ENCODE peak calls at places on chromosomes 13 and 19, in nine cellular contexts. Z, D, G, A, S, J, M, V and F are unnamed samples.

GRCh38 chr13:26445092-26445491 is 112.4 kb upstream of the WASF3 start:
- DNase-seq in A (no peak), Z (no peak), G (no peak), M (no peak), J (no peak), D (no peak), S (no peak), V (no peak), F (no peak)

GRCh38 chr19:33376423-33376822 is 2.9 kb downstream of the CEBPG start:
- DNase-seq in A (peak), M (no peak), Z (peak), D (peak), V (peak), J (peak), S (peak), G (no peak), F (peak)

GRCh38 chr13:25432686-25433085 is 60.9 kb downstream of the ATP8A2 start:
- DNase-seq in M (no peak), J (no peak), Z (no peak), A (no peak), D (no peak), S (no peak), V (no peak), G (no peak), F (no peak)

GRCh38 chr19:15564534-15565168 is 50.4 kb upstream of the CYP4F8 start:
- DNase-seq in Z (no peak), S (no peak), D (no peak), M (peak), V (no peak), A (no peak), J (no peak), G (no peak), F (no peak)

GRCh38 chr19:3655402-3656072 is 28.9 kb upstream of the CACTIN start:
- DNase-seq in V (no peak), D (no peak), Z (peak), J (no peak), A (peak), G (peak), S (peak), M (no peak), F (no peak)

GRCh38 chr13:27578121-27579030 is 42.0 kb downstream of the LNX2 start:
- DNase-seq in M (no peak), D (no peak), Z (no peak), A (peak), V (peak), S (no peak), J (no peak), G (no peak), F (no peak)

GRCh38 chr19:8592231-8593009 is 15.2 kb upstream of the MYO1F start:
- DNase-seq in S (peak), V (peak), Z (peak), A (peak), M (peak), D (peak), G (peak), J (peak), F (peak)

GRCh38 chr13:27245610-27246009 is 5.7 kb upstream of the RPL21 start:
- DNase-seq in G (no peak), M (no peak), S (no peak), D (no peak), Z (no peak), V (no peak), J (no peak), A (no peak), F (no peak)

GRCh38 chr19:40217027-40217810 is 965 bp downstream of the TTC9B start:
- DNase-seq in A (no peak), G (no peak), D (no peak), S (no peak), J (no peak), V (peak), M (no peak), Z (no peak), F (peak)

GRCh38 chr13:49772828-49773227 is 19.7 kb downstream of the KPNA3 start:
- DNase-seq in G (no peak), J (no peak), M (no peak), V (no peak), Z (no peak), D (no peak), S (no peak), A (no peak), F (no peak)
- TF ChIP-seq POLR2A in G (no peak), J (no peak), M (no peak), V (no peak), Z (no peak), D (no peak), S (no peak), A (no peak), F (no peak)

GRCh38 chr13:95185851-95186250 is 115.4 kb downstream of the ABCC4 start:
- DNase-seq in M (no peak), J (no peak), Z (no peak), D (no peak), A (no peak), G (peak), S (no peak), V (no peak), F (no peak)
- H3K27ac ChIP-seq in M (no peak), J (no peak), Z (no peak), D (no peak), A (no peak), G (no peak), S (no peak), V (no peak), F (no peak)

GRCh38 chr13:51153527-51153926 is 42.5 kb upstream of the C13orf42 start:
- DNase-seq in J (no peak), S (no peak), G (no peak), D (no peak), V (no peak), M (no peak), A (no peak), Z (no peak), F (no peak)

GRCh38 chr13:51158923-51159322 is 47.8 kb upstream of the C13orf42 start:
- DNase-seq in V (no peak), D (no peak), S (no peak), Z (peak), M (no peak), J (no peak), A (no peak), G (no peak), F (no peak)

GRCh38 chr13:51154029-51154555 is 43.0 kb upstream of the C13orf42 start:
- DNase-seq in G (no peak), D (no peak), J (no peak), V (no peak), Z (peak), S (no peak), M (no peak), A (peak), F (no peak)

GRCh38 chr13:51158365-51158764 is 47.3 kb upstream of the C13orf42 start:
- DNase-seq in S (no peak), J (no peak), A (no peak), D (no peak), Z (no peak), V (no peak), G (no peak), M (no peak), F (no peak)

DNA sequence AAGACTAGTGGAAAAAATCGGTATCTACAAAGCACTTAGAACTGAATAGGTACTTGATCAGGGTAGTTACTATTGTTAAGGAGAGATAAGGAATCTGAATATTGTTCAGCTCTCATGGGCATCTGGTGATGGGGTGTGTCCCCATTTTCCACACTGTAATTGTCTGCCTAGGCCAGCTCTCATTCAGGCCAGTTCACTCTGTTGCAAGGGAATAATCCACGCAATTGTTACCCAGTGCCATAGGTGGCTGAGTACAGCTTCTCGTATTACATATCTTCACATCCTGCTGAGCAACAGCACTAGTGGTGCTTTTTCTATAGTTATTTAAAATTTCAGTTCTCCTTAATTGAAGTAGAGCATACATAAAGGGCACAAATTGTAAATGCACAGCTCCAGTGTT is 45.6 kb upstream of the C13orf42 start:
- DNase-seq in M (no peak), V (no peak), Z (no peak), A (no peak), S (no peak), J (no peak), G (no peak), D (no peak), F (no peak)
- TF ChIP-seq POLR2A in M (no peak), V (no peak), Z (no peak), A (no peak), S (no peak), J (no peak), G (no peak), D (no peak), F (no peak)

DNA sequence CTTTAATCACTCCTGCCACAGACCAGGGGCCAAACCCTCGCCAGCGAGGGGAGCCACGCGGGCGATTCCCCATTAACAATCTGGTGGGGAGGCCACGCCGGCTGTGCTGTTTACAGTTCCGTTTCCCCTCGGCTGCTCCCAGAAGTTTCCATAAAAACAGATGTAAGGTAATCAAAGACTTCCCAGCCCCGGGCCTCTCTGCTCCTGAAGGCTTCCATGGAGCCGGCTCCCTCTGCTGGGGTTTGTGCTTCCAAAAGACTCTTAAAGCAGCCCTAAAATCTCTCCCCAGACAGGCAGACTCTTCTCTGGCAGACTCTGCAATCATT is 36.3 kb upstream of the CCNE1 start:
- DNase-seq in M (no peak), G (no peak), V (no peak), D (no peak), A (no peak), S (no peak), Z (no peak), J (peak), F (no peak)
- H3K27ac ChIP-seq in M (no peak), G (no peak), V (no peak), D (no peak), A (no peak), S (no peak), Z (no peak), J (no peak), F (no peak)

GRCh38 chr19:6730153-6730804 is 7.1 kb downstream of the GPR108 start:
- DNase-seq in D (peak), Z (no peak), J (no peak), A (no peak), M (no peak), S (peak), V (peak), G (peak), F (peak)
- TF ChIP-seq POLR2A in D (no peak), Z (no peak), J (no peak), A (no peak), M (no peak), S (no peak), V (no peak), G (no peak), F (no peak)

DNA sequence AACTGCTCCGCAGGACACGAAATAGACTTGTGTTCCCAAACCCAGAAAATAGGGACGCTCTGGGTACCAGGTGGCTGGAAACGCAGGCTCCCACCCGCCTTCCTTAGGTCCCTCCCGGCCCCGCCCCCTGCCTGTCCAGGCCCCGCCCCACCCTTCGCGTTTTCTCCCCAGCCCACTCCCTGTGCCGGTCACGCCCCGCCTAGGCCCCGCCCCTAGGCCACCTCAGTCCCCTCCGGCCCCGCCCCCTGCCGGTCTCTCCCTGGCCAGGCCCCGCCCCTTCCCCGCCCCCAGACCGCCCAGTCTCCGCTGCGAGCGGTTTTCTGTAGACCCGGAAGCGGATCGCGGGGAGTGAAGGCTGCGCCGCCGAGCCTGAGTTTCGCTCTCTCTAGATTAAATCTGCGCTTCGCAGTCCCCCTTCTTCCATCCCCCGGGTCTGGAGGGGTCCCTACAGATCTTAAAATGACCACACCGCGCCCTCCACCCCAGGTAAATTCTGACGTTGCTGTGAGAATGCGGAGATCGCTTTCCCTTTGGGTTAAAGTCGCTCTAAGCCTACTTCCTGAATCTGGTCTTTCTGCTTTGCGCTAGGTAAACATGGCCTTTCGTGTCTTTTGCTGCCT is 3.7 kb upstream of the ZNF665 start:
- DNase-seq in Z (peak), G (peak), D (peak), S (peak), J (peak), V (no peak), M (peak), A (peak), F (peak)
- H3K27ac ChIP-seq in Z (peak), G (peak), D (peak), S (peak), J (peak), V (no peak), M (peak), A (peak), F (peak)

DNA sequence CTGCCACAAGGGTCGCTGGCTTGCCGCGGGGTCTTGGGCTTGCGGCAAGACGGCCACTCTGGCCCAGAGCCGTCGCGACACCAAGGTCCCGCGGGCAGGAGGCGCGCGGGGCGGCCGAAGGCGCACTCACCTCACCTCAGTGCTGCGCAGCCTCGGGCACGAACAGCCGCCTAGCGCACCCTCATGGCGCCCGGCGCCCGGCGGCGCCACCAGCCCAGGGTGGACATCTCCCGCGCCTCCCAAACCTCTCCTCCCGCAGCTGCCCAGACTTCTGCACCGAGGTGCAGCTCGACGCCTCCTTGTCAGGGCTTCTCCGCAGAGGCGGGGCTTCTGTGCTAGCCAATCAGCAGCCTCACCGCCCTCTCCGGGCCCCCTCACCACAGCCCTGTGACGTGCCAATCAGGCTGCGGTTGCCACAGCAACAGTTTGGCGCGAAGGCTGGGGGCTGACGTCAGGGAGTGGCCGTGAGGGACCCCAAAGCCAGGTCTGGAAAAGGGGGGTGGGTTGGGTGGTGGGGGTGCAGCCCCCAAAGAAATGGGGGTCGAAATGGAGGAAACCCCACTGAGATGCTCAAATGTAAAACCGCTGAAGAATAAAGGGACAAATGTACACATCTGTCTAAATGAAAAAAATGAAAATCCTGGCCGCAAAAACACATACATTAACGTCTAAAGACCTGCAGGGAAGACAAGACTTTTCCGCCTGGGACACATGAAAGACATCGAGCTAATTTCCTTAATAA is at the start of the genes PEG3 and ZIM2:
- DNase-seq in A (no peak), Z (no peak), S (peak), M (no peak), D (no peak), V (no peak), G (no peak), J (peak), F (peak)
- TF ChIP-seq POLR2A in A (no peak), Z (no peak), S (no peak), M (no peak), D (no peak), V (no peak), G (no peak), J (no peak), F (no peak)

GRCh38 chr19:44683434-44684210 is 12.3 kb downstream of the CEACAM19 start:
- DNase-seq in G (no peak), Z (no peak), S (no peak), M (no peak), A (no peak), V (no peak), D (no peak), J (peak), F (peak)

GRCh38 chr19:44685877-44686276 is 13.1 kb upstream of the CEACAM16 start:
- DNase-seq in J (no peak), V (peak), Z (peak), A (peak), M (no peak), S (no peak), D (no peak), G (peak), F (no peak)

GRCh38 chr19:44686896-44687295 is 12.1 kb upstream of the CEACAM16 start:
- DNase-seq in V (no peak), M (no peak), Z (no peak), A (no peak), J (no peak), G (no peak), S (no peak), D (no peak), F (no peak)

GRCh38 chr19:44682807-44683206 is 11.5 kb downstream of the CEACAM19 start:
- DNase-seq in A (no peak), J (no peak), M (no peak), S (no peak), D (no peak), V (no peak), G (no peak), Z (no peak), F (no peak)

DNA sequence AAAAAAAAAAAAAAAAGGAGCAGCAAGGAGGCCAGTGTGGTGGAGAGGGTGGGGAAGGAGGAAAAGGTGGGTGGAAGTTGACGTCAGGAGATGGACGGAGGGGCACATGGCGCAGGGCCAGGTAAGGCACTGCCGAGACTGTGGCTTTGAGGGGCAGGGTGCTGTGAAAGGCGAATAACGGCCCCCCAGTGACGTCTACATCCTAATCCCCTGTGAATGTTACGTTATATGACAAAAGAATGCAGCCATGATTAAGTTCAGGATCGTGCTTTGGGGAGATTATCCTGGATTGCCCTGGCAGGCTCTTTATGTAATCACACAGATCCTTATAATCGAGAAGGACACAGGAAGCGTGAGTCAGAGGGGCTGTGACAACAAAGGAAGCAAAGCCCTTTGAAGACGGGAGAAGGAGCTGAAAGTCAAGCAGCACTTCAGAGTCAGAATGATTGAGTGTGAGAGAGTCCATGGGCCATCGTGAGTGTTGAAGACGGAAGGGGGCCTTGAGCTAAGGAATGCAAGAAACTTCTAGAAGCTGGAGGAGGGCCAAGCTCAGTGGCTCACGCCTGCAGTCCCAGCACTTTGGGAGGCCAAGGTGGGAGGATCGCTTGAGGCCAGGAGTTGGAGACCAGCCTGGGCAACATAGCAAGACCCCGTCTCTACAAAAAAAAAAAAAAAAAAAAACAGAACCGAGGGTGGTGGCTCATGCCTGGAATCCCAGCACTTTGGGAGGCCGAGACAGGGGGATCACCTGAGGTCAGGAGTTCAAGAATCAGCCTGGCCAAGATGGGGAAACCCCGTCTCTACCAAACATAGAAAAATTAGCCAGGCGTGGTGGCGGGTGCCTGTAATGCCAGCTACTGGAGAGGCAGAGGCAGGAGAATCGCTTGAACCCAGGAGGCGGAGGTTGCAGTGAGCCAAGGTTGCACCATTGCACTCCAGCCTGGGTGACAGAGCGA is 13.8 kb upstream of the CEACAM16 start:
- DNase-seq in D (no peak), A (peak), S (peak), G (no peak), J (no peak), Z (peak), V (peak), M (no peak), F (peak)
- H3K27ac ChIP-seq in D (no peak), A (peak), S (no peak), G (no peak), J (peak), Z (peak), V (peak), M (peak), F (peak)